ENCODE peak calls at places on chromosomes 13 and 19, in six cellular contexts. I, R, V, U, W and G are unnamed samples. For H3K9me3, the result is how much of the 10 kb centered on the place peaks cover.

GRCh38 chr13:76610819-76611415 is 275.3 kb downstream of the KCTD12 start:
- DNase-seq in V (no peak), I (no peak), U (no peak), W (no peak), R (no peak), G (no peak)

GRCh38 chr19:29831041-29831548 is 19.3 kb downstream of the CCNE1 start:
- DNase-seq in V (no peak), I (no peak), W (peak), R (no peak), U (no peak), G (peak)

GRCh38 chr13:46324976-46325375 is 62.1 kb downstream of the RUBCNL start:
- DNase-seq in R (no peak), V (no peak), I (no peak), W (no peak), U (no peak), G (no peak)

GRCh38 chr19:14248578-14249011 is 42.6 kb upstream of the ADGRL1 start:
- DNase-seq in W (no peak), U (peak), V (peak), R (peak), I (no peak), G (no peak)

GRCh38 chr13:92514420-92515125 is 712.0 kb upstream of the GPC6 start:
- DNase-seq in V (peak), I (no peak), U (no peak), W (no peak), R (no peak), G (no peak)

GRCh38 chr13:53150568-53150967 is 122.0 kb downstream of the OLFM4 start:
- DNase-seq in U (no peak), I (no peak), R (no peak), V (no peak), W (no peak), G (no peak)

GRCh38 chr13:44108345-44108858 is 228.7 kb downstream of the LACC1 start:
- DNase-seq in W (no peak), R (no peak), V (peak), U (no peak), I (no peak), G (no peak)

GRCh38 chr13:20721454-20722357 is 18.2 kb downstream of the IL17D start:
- DNase-seq in U (peak), R (no peak), W (no peak), V (peak), I (peak), G (peak)

GRCh38 chr13:24267283-24267682 is 42.1 kb upstream of the C1QTNF9 start:
- DNase-seq in U (no peak), I (no peak), W (no peak), V (no peak), R (no peak), G (no peak)

GRCh38 chr13:24263652-24264051 is 45.7 kb upstream of the C1QTNF9 start:
- DNase-seq in I (no peak), V (no peak), R (no peak), W (no peak), U (no peak), G (no peak)

GRCh38 chr13:24267801-24268200 is 41.6 kb upstream of the C1QTNF9 start:
- DNase-seq in W (no peak), R (no peak), V (no peak), I (no peak), U (no peak), G (no peak)

GRCh38 chr13:24265453-24265852 is 43.9 kb upstream of the C1QTNF9 start:
- DNase-seq in U (no peak), W (no peak), I (no peak), R (no peak), V (no peak), G (no peak)

GRCh38 chr13:24264976-24265375 is 44.4 kb upstream of the C1QTNF9 start:
- DNase-seq in V (no peak), R (no peak), W (peak), I (no peak), U (no peak), G (no peak)
- H3K27ac ChIP-seq in V (no peak), R (peak), W (peak), I (no peak), U (no peak), G (no peak)

GRCh38 chr19:9610484-9611113 is 10.4 kb downstream of the ZNF561 start:
- DNase-seq in I (no peak), V (no peak), R (no peak), W (no peak), U (no peak), G (no peak)
- H3K9me3 ChIP-seq in I (under half), V (under half), R (under half), W (half or more), U (under half), G (half or more)

GRCh38 chr13:99686944-99687382 is 185.7 kb downstream of the TM9SF2 start:
- DNase-seq in V (no peak), U (no peak), R (no peak), W (no peak), I (no peak), G (no peak)
- H3K4me3 ChIP-seq in V (no peak), U (no peak), R (no peak), W (no peak), I (no peak), G (no peak)

DNA sequence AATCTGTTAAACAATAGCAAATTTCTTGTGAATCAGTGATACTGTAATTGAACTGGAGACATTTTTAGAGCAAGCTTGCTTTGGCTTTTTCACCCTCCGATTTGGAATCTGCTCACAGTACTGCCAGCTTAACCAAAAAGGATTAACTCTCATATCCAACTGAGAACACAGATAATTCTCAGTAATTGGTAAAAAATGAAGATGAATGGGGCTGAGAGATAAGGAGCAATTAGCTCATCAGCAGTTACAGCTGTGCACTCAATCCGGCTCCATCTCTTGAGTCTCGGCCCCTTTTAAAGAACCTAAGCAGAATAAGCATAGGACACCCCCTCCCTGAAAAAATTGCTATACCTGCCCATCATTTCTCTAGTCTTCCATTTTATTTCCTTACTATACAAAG is 242.4 kb downstream of the DACH1 start:
- DNase-seq in W (no peak), I (no peak), R (no peak), V (no peak), U (no peak), G (no peak)
- H3K27ac ChIP-seq in W (no peak), I (no peak), R (no peak), V (no peak), U (no peak), G (peak)

DNA sequence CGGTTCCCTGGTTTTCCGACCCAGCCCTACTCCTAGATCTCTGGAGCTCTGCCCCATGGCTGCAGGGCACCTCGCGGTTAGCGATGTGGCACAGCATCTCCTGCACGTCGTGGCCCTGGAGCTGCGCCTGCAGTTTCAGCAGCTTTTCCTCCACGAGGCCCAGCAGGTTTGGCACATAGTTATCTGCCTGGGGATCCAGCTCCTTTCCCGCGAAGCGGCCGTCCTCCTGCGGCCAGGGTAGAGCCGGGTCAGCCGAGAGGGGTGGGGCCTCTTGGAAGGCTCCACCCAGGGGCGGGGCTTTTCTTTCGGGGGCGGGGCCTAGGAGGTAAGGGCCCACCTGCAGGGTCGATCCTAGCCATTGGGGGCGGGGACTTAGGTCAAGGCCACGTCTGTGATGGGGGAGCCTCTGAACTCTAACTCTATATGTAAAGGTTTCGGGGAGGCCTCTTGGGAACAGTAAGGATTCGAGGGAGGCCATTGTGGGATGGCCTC is 2.5 kb upstream of the RGL3 start:
- DNase-seq in V (peak), W (peak), R (no peak), U (peak), I (no peak), G (peak)
- H3K9me3 ChIP-seq in V (under half), W (under half), R (under half), U (under half), I (under half), G (under half)

DNA sequence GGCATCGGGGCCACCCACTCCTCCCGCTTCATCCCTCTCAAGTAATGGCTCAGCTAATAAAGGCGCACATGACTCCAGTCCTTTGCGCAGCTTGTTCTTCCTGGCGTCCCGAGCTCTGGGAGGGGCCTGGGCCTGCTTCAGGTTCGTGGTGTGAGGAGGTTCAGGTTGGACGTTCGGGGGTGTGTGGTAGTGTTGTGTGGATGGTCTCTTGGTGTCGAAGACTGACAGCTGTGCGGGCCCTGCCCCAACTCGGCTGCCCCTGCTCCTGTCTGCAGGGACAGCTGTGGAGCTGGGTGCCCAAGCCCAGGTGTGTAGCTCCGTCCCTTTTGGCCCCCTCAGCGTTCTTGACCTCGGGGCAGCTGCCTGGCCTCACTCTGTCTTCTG is 2.2 kb downstream of the RPS15 start:
- DNase-seq in U (peak), R (no peak), W (no peak), I (no peak), V (peak), G (no peak)
- H3K4me3 ChIP-seq in U (no peak), R (no peak), W (no peak), I (no peak), V (no peak), G (no peak)

GRCh38 chr13:26600345-26600761 is 42.9 kb downstream of the WASF3 start:
- DNase-seq in R (no peak), U (no peak), W (no peak), I (no peak), V (no peak), G (no peak)
- H3K27ac ChIP-seq in R (peak), U (no peak), W (no peak), I (no peak), V (no peak), G (no peak)

DNA sequence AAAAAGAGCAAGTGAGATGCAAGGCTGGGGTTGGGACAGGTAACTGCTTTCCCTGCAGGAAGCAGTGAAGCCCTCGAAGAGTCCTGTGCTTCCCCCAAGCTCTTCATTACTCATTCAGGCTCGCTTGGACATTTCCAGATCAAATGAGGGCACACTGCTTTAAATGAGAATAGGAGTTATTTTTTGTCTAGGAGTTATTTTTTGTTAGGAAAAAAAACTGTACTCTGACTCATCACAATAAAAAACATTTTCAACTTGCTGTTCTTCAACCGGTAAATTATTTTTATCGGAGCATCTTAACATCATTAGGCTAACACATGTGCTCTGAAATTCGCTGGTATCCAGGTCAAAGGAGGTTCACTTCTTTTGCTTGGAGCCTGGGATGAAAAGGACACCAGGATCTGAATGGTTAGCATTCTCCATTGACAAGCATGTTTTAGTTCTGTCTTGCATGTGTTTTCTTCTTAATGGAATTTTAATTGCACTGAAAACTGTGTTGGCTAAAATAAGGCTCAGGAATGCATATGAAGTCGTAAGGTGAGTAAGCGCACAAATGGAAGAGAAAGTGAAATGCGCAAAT is 80.7 kb upstream of the STK24 start:
- DNase-seq in V (no peak), U (no peak), I (no peak), R (no peak), W (no peak), G (no peak)
- H3K9me3 ChIP-seq in V (under half), U (under half), I (under half), R (under half), W (under half), G (under half)

GRCh38 chr19:12596485-12596884 is 14.1 kb downstream of the ZNF490 start:
- DNase-seq in V (no peak), U (peak), I (no peak), W (no peak), R (no peak), G (no peak)
- H3K4me3 ChIP-seq in V (no peak), U (no peak), I (no peak), W (no peak), R (no peak), G (no peak)

GRCh38 chr13:107459430-107459829 is 755.9 kb downstream of the LIG4 start:
- DNase-seq in I (no peak), U (no peak), V (no peak), W (no peak), R (no peak), G (no peak)
- H3K27ac ChIP-seq in I (no peak), U (no peak), V (no peak), W (no peak), R (no peak), G (no peak)